ENCODE peak calls at places on chromosomes 6 and 20, in ten cellular contexts. Q, A, D, I, E, J, Y, Z, N and U are unnamed samples.

GRCh38 chr6:136396908-136397307 is 107.3 kb upstream of the BCLAF1 start:
- DNase-seq in Q (no peak), A (no peak), D (no peak), I (no peak), E (no peak), J (no peak), Y (no peak), Z (no peak), N (no peak), U (no peak)

GRCh38 chr6:14824060-14824834 is 421.6 kb upstream of the JARID2 start:
- DNase-seq in Q (no peak), A (no peak), D (no peak), I (no peak), E (no peak), J (no peak), Y (no peak), Z (no peak), N (no peak), U (no peak)

GRCh38 chr6:163409712-163410111 is 4.8 kb upstream of the QKI start:
- DNase-seq in Q (no peak), A (no peak), D (no peak), I (no peak), E (no peak), J (no peak), Y (no peak), Z (no peak), N (no peak), U (no peak)

GRCh38 chr20:4717816-4718215 is 3.9 kb upstream of the PRND start:
- DNase-seq in Q (no peak), A (no peak), D (no peak), I (no peak), E (no peak), J (no peak), Y (no peak), Z (no peak), N (no peak), U (no peak)

GRCh38 chr20:32902456-32903420 is 44.0 kb downstream of the EFCAB8 start:
- DNase-seq in Q (no peak), A (no peak), D (no peak), I (peak), E (peak), J (peak), Y (peak), Z (peak), N (peak), U (peak)

GRCh38 chr20:418858-419365 is 10.8 kb downstream of the RBCK1 start:
- DNase-seq in Q (no peak), A (no peak), D (no peak), I (peak), E (no peak), J (no peak), Y (no peak), Z (no peak), N (no peak), U (no peak)

GRCh38 chr6:72560721-72561593 is 60.9 kb upstream of the KCNQ5 start:
- DNase-seq in Q (no peak), A (no peak), D (no peak), I (no peak), E (no peak), J (no peak), Y (no peak), Z (no peak), N (no peak), U (no peak)

GRCh38 chr6:111661541-111662041 is 55.9 kb upstream of the TRAF3IP2 start:
- DNase-seq in Q (no peak), A (no peak), D (no peak), I (no peak), E (no peak), J (peak), Y (no peak), Z (peak), N (no peak), U (peak)

GRCh38 chr6:88513920-88514319 is 347.8 kb upstream of the CNR1 start:
- DNase-seq in Q (no peak), A (no peak), D (no peak), I (no peak), E (no peak), J (peak), Y (no peak), Z (no peak), N (no peak), U (no peak)

GRCh38 chr6:85136310-85136709 is 313.6 kb upstream of the NT5E start:
- DNase-seq in Q (no peak), A (no peak), D (no peak), I (no peak), E (no peak), J (no peak), Y (no peak), Z (no peak), N (no peak), U (no peak)

GRCh38 chr6:24196198-24196597 is 70.2 kb downstream of the NRSN1 start:
- DNase-seq in Q (no peak), A (no peak), D (no peak), I (no peak), E (no peak), J (no peak), Y (no peak), Z (no peak), N (no peak), U (no peak)

DNA sequence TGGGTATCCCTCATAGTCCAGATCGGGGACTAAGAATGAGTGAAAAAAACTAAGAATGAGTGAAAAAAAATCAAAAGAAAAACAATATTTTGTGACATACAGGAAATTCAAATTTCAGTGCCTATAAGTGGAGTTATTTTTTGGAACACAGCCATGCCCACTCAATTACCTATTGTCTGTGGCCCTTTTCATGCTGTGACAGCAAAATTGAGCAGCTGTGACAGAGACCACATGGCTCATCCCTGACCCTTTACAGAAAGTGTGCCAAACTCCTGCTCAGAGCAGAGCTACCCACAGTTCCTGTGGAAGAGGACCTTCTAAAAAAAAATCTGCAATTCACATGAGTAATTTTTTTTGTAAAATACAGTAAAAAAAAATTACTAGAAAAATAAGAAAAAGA is 1.4 kb downstream of the NCR2 start:
- DNase-seq in Q (no peak), A (no peak), D (no peak), I (no peak), E (no peak), J (no peak), Y (no peak), Z (no peak), N (no peak), U (no peak)
- TF ChIP-seq POLR2AphosphoS5 in Q (no peak), A (no peak), D (no peak), I (no peak), E (no peak), J (no peak), Y (no peak), Z (no peak), N (no peak), U (no peak)

DNA sequence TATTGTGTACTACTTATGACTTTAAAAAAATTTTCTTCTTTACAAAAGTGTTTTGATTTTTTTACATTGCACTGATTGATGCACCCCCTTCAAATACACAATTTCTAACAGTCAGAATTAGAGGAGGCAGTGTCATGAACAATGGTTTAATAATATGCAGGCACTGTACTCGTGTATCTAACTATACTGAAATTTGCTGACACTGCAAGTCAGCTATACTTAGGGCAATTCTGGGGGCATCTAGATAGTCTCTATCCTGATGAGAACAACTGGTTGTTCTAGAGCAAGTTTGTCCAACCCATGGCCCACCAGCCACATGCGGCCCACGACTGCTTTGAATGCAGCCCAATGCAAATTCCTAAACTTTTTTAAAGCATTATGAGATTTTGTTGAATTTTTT is 375.6 kb downstream of the BCKDHB start:
- DNase-seq in Q (no peak), A (no peak), D (no peak), I (no peak), E (no peak), J (no peak), Y (no peak), Z (no peak), N (no peak), U (no peak)
- H3K4me3 ChIP-seq in Q (no peak), A (no peak), D (no peak), I (no peak), E (no peak), J (no peak), Y (no peak), Z (no peak), N (no peak), U (no peak)

DNA sequence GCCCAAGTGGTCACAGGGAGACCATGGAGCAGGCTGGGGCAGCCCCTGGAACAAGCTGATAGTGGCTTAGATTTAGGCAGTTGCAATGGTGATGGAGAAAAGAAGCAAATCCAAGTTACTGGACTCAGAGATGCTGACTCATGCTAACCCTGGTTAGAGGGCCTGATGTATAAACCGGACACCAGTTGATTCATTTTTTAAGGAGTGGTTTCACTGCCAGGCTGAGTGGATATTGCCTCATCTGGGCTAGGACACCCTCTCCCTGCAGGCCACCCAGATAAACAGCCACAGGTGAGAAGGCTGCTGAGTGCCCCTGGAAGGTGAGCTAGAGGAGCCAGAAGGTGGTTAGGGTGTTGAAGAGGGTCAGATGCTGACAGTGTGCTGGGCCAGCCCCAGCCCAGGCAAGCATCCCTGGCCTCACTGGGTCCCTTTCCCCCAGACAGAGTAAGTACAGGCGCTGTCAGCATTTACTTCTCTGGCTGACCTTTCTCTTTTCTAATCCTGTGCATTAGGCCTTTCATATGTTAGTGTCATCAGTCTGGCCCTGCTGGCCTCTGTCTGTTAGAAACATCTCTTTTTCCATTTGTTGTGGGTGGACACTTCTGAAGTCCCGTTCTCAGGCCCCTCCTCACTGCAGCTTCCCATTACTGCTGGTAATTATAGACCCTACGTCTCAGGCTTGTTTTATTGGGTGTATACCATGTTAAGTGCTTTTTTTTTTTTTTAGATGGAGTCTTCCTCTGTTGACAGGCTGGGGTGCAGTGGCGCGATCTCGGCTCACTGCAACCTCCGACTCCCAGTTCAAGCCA is 13.5 kb downstream of the EPB41L1 start:
- DNase-seq in Q (no peak), A (no peak), D (no peak), I (no peak), E (peak), J (no peak), Y (no peak), Z (no peak), N (no peak), U (no peak)
- TF ChIP-seq POLR2A in Q (no peak), A (no peak), D (no peak), I (no peak), E (no peak), J (no peak), Y (no peak), Z (no peak), N (no peak), U (no peak)

GRCh38 chr20:59493926-59494325 is 110.4 kb upstream of the PHACTR3 start:
- DNase-seq in Q (no peak), A (no peak), D (no peak), I (no peak), E (no peak), J (no peak), Y (no peak), Z (no peak), N (no peak), U (no peak)
- TF ChIP-seq POLR2AphosphoS5 in Q (no peak), A (no peak), D (no peak), I (no peak), E (no peak), J (no peak), Y (no peak), Z (no peak), N (no peak), U (no peak)

GRCh38 chr6:37516920-37517405 is 17.3 kb upstream of the CCDC167 start:
- DNase-seq in Q (no peak), A (no peak), D (peak), I (peak), E (no peak), J (no peak), Y (no peak), Z (no peak), N (no peak), U (no peak)

GRCh38 chr6:37519461-37519860 is 19.8 kb upstream of the CCDC167 start:
- DNase-seq in Q (no peak), A (no peak), D (no peak), I (no peak), E (no peak), J (no peak), Y (no peak), Z (no peak), N (no peak), U (no peak)

GRCh38 chr6:37517411-37517812 is 17.7 kb upstream of the CCDC167 start:
- DNase-seq in Q (no peak), A (no peak), D (no peak), I (peak), E (no peak), J (no peak), Y (no peak), Z (peak), N (no peak), U (no peak)

GRCh38 chr6:37516076-37516919 is 16.6 kb upstream of the CCDC167 start:
- DNase-seq in Q (peak), A (no peak), D (peak), I (peak), E (no peak), J (no peak), Y (peak), Z (peak), N (no peak), U (peak)

DNA sequence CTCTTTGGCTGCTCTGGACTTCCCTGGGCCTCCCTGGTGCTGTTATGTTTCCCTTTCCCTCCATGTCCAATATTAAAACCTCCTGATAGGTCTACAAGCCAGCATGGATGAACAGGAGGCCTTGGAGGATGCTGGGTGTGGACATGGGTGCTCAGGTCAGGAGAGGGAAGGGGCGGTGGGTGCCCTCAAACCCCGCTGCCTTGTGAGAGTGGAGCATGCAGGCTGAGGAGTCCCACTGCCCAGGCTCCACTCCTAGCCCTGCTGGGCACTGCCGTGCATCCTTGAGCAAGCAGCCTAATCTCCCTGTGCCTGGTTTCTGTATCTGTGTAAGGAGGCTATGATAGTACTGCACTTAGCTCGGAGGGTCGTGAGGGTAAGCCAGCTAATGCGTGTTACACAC is 18.4 kb upstream of the CCDC167 start:
- DNase-seq in Q (no peak), A (no peak), D (no peak), I (peak), E (no peak), J (no peak), Y (no peak), Z (no peak), N (no peak), U (no peak)
- H3K4me3 ChIP-seq in Q (no peak), A (no peak), D (no peak), I (no peak), E (no peak), J (no peak), Y (no peak), Z (no peak), N (no peak), U (no peak)